ENCODE peak calls at places on chromosomes 11 and 22, in seven cellular contexts. O is amygdala; K is NCI-H1105 treated with DMSO at 0.1 percent for 48 hours; Z is NCI-H510A treated with DMSO at 0.1 percent for 48 hours; W is GM23248; H is adrenal gland; F is stimulated activated CD4-positive, alpha-beta T cell treated with anti-CD3 and anti-CD28 coated beads, TNF-alpha, amount 100 ng/mL, for 1 hour. V is an unnamed sample.

GRCh38 chr11:61567286-61568061 is 13.4 kb downstream of the SYT7 start:
- DNase-seq in W (peak; percentile 85), O (peak; percentile 19), H (peak; percentile 82), Z (peak; percentile 89), F (peak; percentile 26), K (no peak), V (no peak)

GRCh38 chr11:69245491-69246345 is 48.2 kb upstream of the MYEOV start:
- DNase-seq in K (no peak), W (no peak), Z (no peak), H (peak; percentile 4), F (no peak), O (no peak), V (no peak)

GRCh38 chr11:8833568-8834275 is 77.3 kb upstream of the AKIP1 start:
- DNase-seq in Z (no peak), H (no peak), F (no peak), K (no peak), W (peak; percentile 82), O (no peak), V (no peak)

GRCh38 chr11:46333129-46333947 is 13.9 kb upstream of the DGKZ start:
- DNase-seq in O (no peak), K (peak; percentile 57), H (no peak), Z (no peak), W (peak; percentile 48), F (no peak), V (no peak)

GRCh38 chr11:45606514-45607024 is 58.9 kb downstream of the CHST1 start:
- DNase-seq in O (no peak), Z (no peak), H (no peak), F (no peak), K (peak; percentile 58), W (no peak), V (peak; percentile 13)

GRCh38 chr11:35237345-35237744 is 98.4 kb downstream of the CD44 start:
- DNase-seq in O (no peak), F (no peak), H (no peak), K (no peak), Z (peak; percentile 1), W (no peak), V (no peak)

GRCh38 chr22:49599691-49600451 is 227.8 kb downstream of the BRD1 start:
- DNase-seq in Z (no peak), F (no peak), O (no peak), K (no peak), W (no peak), H (no peak), V (no peak)

GRCh38 chr11:35237860-35238715 is 99.1 kb downstream of the CD44 start:
- DNase-seq in W (no peak), K (peak; percentile 76), O (no peak), Z (peak; percentile 39), F (peak; percentile 13), H (peak; percentile 45), V (peak; percentile 64)

GRCh38 chr11:17864478-17864941 is 129.9 kb downstream of the KCNC1 start:
- DNase-seq in Z (peak; percentile 34), F (no peak), K (no peak), O (no peak), W (no peak), H (no peak), V (no peak)

GRCh38 chr11:128872094-128872493 is 5.0 kb upstream of the KCNJ1 start:
- DNase-seq in K (no peak), W (no peak), O (no peak), Z (no peak), H (no peak), F (no peak), V (no peak)

GRCh38 chr11:86473991-86474833 is 99.5 kb downstream of the CCDC81 start:
- DNase-seq in F (no peak), H (no peak), Z (no peak), K (no peak), W (peak; percentile 80), O (no peak), V (no peak)

GRCh38 chr22:39278040-39278439 is 33.3 kb upstream of the PDGFB start:
- DNase-seq in H (no peak), K (no peak), W (peak; percentile 77), F (no peak), Z (no peak), O (no peak), V (no peak)

GRCh38 chr11:100961633-100962032 is 168.0 kb downstream of the PGR start:
- DNase-seq in W (peak; percentile 2), H (no peak), K (no peak), F (no peak), O (no peak), Z (no peak), V (no peak)

GRCh38 chr22:46373166-46373565 is 37.7 kb downstream of the TRMU start:
- DNase-seq in Z (peak; percentile 4), K (peak; percentile 4), O (no peak), F (no peak), H (no peak), W (no peak), V (no peak)

GRCh38 chr22:37199839-37200161 is 11.8 kb upstream of the C1QTNF6 start:
- DNase-seq in H (no peak), F (no peak), Z (no peak), W (no peak), O (no peak), K (no peak), V (peak; percentile 57)

GRCh38 chr22:22377335-22377734 is 131.2 kb downstream of the ZNF280B start:
- DNase-seq in K (no peak), H (no peak), F (no peak), W (no peak), O (no peak), Z (no peak), V (no peak)

GRCh38 chr11:81874627-81875026 is 859.0 kb downstream of the FAM181B start:
- DNase-seq in K (peak; percentile 92), W (no peak), F (no peak), Z (no peak), H (no peak), O (no peak), V (no peak)

GRCh38 chr11:1526785-1527184 is 40.2 kb upstream of the MOB2 start:
- DNase-seq in F (no peak), H (no peak), W (no peak), Z (no peak), O (no peak), K (no peak), V (no peak)

GRCh38 chr11:8963569-8964323 is 496 bp downstream of the TMEM9B start:
- DNase-seq in H (peak; percentile 82), O (no peak), F (peak; percentile 36), W (peak; percentile 85), K (peak; percentile 86), Z (peak; percentile 64), V (peak; percentile 61)

GRCh38 chr11:60720460-60720859 is 4.1 kb upstream of the MS4A18 start:
- DNase-seq in Z (no peak), H (no peak), K (no peak), W (no peak), O (no peak), F (no peak), V (no peak)

GRCh38 chr11:34640050-34640971 is 19.4 kb downstream of the EHF start:
- DNase-seq in K (no peak), F (no peak), H (no peak), W (no peak), Z (no peak), O (no peak), V (no peak)

GRCh38 chr22:44634426-44635321 is 67.3 kb upstream of the PRR5 start:
- DNase-seq in F (no peak), O (no peak), Z (no peak), K (no peak), W (no peak), H (no peak), V (no peak)

GRCh38 chr11:118889796-118890195 is 6.1 kb downstream of the CXCR5 start:
- DNase-seq in K (no peak), H (peak; percentile 78), F (no peak), Z (no peak), O (no peak), W (peak; percentile 94), V (no peak)

GRCh38 chr11:72573380-72573949 is 100.8 kb downstream of the PDE2A start:
- DNase-seq in F (no peak), W (peak; percentile 62), Z (peak; percentile 50), H (peak; percentile 40), K (peak; percentile 4), O (no peak), V (peak; percentile 73)

GRCh38 chr11:32034149-32034548 is 56.7 kb upstream of the RCN1 start:
- DNase-seq in H (no peak), F (no peak), K (no peak), Z (no peak), W (peak; percentile 97), O (no peak), V (no peak)

GRCh38 chr22:32722441-32722840 is 79.1 kb upstream of the TIMP3 start:
- DNase-seq in W (peak; percentile 31), H (no peak), Z (no peak), O (no peak), F (no peak), K (no peak), V (no peak)

GRCh38 chr22:22770280-22770871 is 117.2 kb upstream of the IGLL5 start:
- DNase-seq in F (no peak), Z (peak; percentile 43), K (peak; percentile 17), H (peak; percentile 54), W (peak; percentile 28), O (no peak), V (peak; percentile 66)

GRCh38 chr22:36510966-36511881 is 4.4 kb upstream of the FOXRED2 start:
- DNase-seq in F (no peak), K (peak; percentile 12), W (peak; percentile 68), Z (peak; percentile 5), O (no peak), H (no peak), V (peak; percentile 69)

GRCh38 chr22:49734390-49734789 is 93.3 kb downstream of the BRD1 start:
- DNase-seq in W (no peak), O (no peak), F (no peak), K (no peak), Z (no peak), H (no peak), V (no peak)

GRCh38 chr11:124202951-124203350 is 19.8 kb downstream of the OR10D3 start:
- DNase-seq in H (no peak), W (no peak), F (no peak), K (no peak), Z (no peak), O (no peak), V (no peak)

GRCh38 chr11:67265633-67266423 is 445 bp upstream of the GRK2 start:
- DNase-seq in H (peak; percentile 85), Z (peak; percentile 60), W (peak; percentile 85), O (peak; percentile 49), F (no peak), K (peak; percentile 50), V (peak; percentile 80)